ENCODE peak calls at places on chromosomes 3 and 15, in four cellular contexts. Q is CD8-positive, alpha-beta T cell; U is pancreas; M is astrocyte of the cerebellum. H is an unnamed sample.

GRCh38 chr15:74209997-74210573 is 7.5 kb upstream of the STRA6 start:
- DNase-seq in M (peak; percentile 82), Q (no peak), U (no peak), H (no peak)

GRCh38 chr15:56719021-56719612 is 14.2 kb downstream of the ZNF280D start:
- DNase-seq in M (no peak), U (no peak), Q (no peak), H (peak; percentile 3)

GRCh38 chr3:6799264-6799915 is 61.5 kb upstream of the GRM7 start:
- DNase-seq in M (no peak), U (peak; percentile 65), Q (no peak), H (no peak)

GRCh38 chr3:177451940-177452484 is 254.7 kb upstream of the TBL1XR1 start:
- DNase-seq in U (no peak), Q (no peak), M (peak; percentile 57), H (no peak)

GRCh38 chr15:32898991-32899613 is 181.3 kb downstream of the GREM1 start:
- DNase-seq in Q (no peak), U (no peak), M (no peak), H (no peak)

GRCh38 chr3:47989981-47990440 is 26.2 kb downstream of the MAP4 start:
- DNase-seq in M (peak; percentile 96), Q (peak; percentile 57), U (no peak), H (peak; percentile 54)

GRCh38 chr3:119588112-119588511 is 8.8 kb downstream of the ADPRH start:
- DNase-seq in M (no peak), Q (no peak), U (peak; percentile 68), H (no peak)

GRCh38 chr3:51977449-51978142 is 2.7 kb downstream of the ABHD14A start:
- DNase-seq in M (no peak), Q (no peak), U (no peak), H (no peak)

GRCh38 chr3:29447946-29448632 is 167.2 kb downstream of the RBMS3 start:
- DNase-seq in Q (no peak), M (no peak), U (no peak), H (no peak)

GRCh38 chr15:70875001-70875782 is 17.0 kb downstream of the THAP10 start:
- DNase-seq in M (peak; percentile 31), Q (no peak), U (no peak), H (no peak)

GRCh38 chr3:189703865-189704264 is 72.7 kb downstream of the TP63 start:
- DNase-seq in U (no peak), M (no peak), Q (no peak), H (no peak)

GRCh38 chr3:116836286-116836685 is 126.7 kb downstream of the TUSC7 start:
- DNase-seq in M (no peak), Q (no peak), U (no peak), H (no peak)

GRCh38 chr3:49716691-49717538 is 2.6 kb downstream of the AMIGO3 start:
- DNase-seq in M (no peak), Q (no peak), U (peak; percentile 39), H (no peak)

GRCh38 chr15:30991301-30992072 is at the start of gene MTMR10:
- DNase-seq in U (peak; percentile 89), M (peak; percentile 32), Q (peak; percentile 67), H (peak; percentile 67)